ENCODE peak calls at places on chromosomes 13 and 19, in seven cellular contexts. One of them, this sample, is unnamed.

GRCh38 chr13:111247552-111247951 is 72.9 kb upstream of the TEX29 start:
- DNase-seq in left lung: no peak
- DNase-seq in stomach: peak
- DNase-seq in neural crest cell: no peak
- DNase-seq in naive thymus-derived CD8-positive, alpha-beta T cell: no peak
- DNase-seq in GM12864: no peak
- DNase-seq in B cell: no peak
- DNase-seq in this sample: no peak

GRCh38 chr13:30486230-30487074 is 20.7 kb upstream of the HMGB1 start:
- DNase-seq in left lung: no peak
- DNase-seq in stomach: peak
- DNase-seq in neural crest cell: no peak
- DNase-seq in naive thymus-derived CD8-positive, alpha-beta T cell: no peak
- DNase-seq in GM12864: no peak
- DNase-seq in B cell: no peak
- DNase-seq in this sample: no peak

GRCh38 chr13:94925263-94925662 is 212.9 kb upstream of the SOX21 start:
- DNase-seq in left lung: no peak
- DNase-seq in stomach: no peak
- DNase-seq in neural crest cell: no peak
- DNase-seq in naive thymus-derived CD8-positive, alpha-beta T cell: no peak
- DNase-seq in GM12864: no peak
- DNase-seq in B cell: no peak
- DNase-seq in this sample: no peak

GRCh38 chr13:26658491-26658890 is 101.0 kb downstream of the WASF3 start:
- DNase-seq in left lung: no peak
- DNase-seq in stomach: no peak
- DNase-seq in neural crest cell: no peak
- DNase-seq in naive thymus-derived CD8-positive, alpha-beta T cell: no peak
- DNase-seq in GM12864: no peak
- DNase-seq in B cell: no peak
- DNase-seq in this sample: no peak

GRCh38 chr19:42081584-42082258 is 5.8 kb downstream of the ZNF574 start:
- DNase-seq in left lung: no peak
- DNase-seq in stomach: no peak
- DNase-seq in neural crest cell: no peak
- DNase-seq in naive thymus-derived CD8-positive, alpha-beta T cell: no peak
- DNase-seq in GM12864: no peak
- DNase-seq in B cell: no peak
- DNase-seq in this sample: no peak

GRCh38 chr13:43153436-43154082 is 130.2 kb downstream of the DNAJC15 start:
- DNase-seq in left lung: no peak
- DNase-seq in stomach: no peak
- DNase-seq in neural crest cell: no peak
- DNase-seq in naive thymus-derived CD8-positive, alpha-beta T cell: no peak
- DNase-seq in GM12864: no peak
- DNase-seq in B cell: no peak
- DNase-seq in this sample: peak

GRCh38 chr19:44005968-44006367 is 3.2 kb downstream of the ZNF230 start:
- DNase-seq in left lung: no peak
- DNase-seq in stomach: no peak
- DNase-seq in neural crest cell: no peak
- DNase-seq in naive thymus-derived CD8-positive, alpha-beta T cell: no peak
- DNase-seq in GM12864: no peak
- DNase-seq in B cell: no peak
- DNase-seq in this sample: no peak

GRCh38 chr13:38308736-38309135 is 40.9 kb upstream of the UFM1 start:
- DNase-seq in left lung: no peak
- DNase-seq in stomach: no peak
- DNase-seq in neural crest cell: no peak
- DNase-seq in naive thymus-derived CD8-positive, alpha-beta T cell: no peak
- DNase-seq in GM12864: no peak
- DNase-seq in B cell: no peak
- DNase-seq in this sample: peak